ENCODE peak calls at places on chromosomes 11 and 22, in seven cellular contexts. One of them, this sample, is unnamed.

GRCh38 chr11:107928046-107928766 is at the start of gene RAB39A:
- DNase-seq in brain pericyte: peak
- DNase-seq in mesenchymal stem cell: peak
- DNase-seq in CD4-positive, alpha-beta T cell: peak
- DNase-seq in HFF-Myc: peak
- DNase-seq in GM12891: peak
- DNase-seq in ACHN: peak
- DNase-seq in this sample: peak

GRCh38 chr11:118923721-118924587 is 1.8 kb downstream of the BCL9L start:
- DNase-seq in brain pericyte: no peak
- DNase-seq in mesenchymal stem cell: no peak
- DNase-seq in CD4-positive, alpha-beta T cell: no peak
- DNase-seq in HFF-Myc: no peak
- DNase-seq in GM12891: no peak
- DNase-seq in ACHN: no peak
- DNase-seq in this sample: peak

GRCh38 chr11:123174196-123175183 is 20.6 kb downstream of the CLMP start:
- DNase-seq in brain pericyte: no peak
- DNase-seq in mesenchymal stem cell: peak
- DNase-seq in CD4-positive, alpha-beta T cell: no peak
- DNase-seq in HFF-Myc: peak
- DNase-seq in GM12891: no peak
- DNase-seq in ACHN: peak
- DNase-seq in this sample: peak

GRCh38 chr11:75737314-75737713 is 19.7 kb downstream of the MOGAT2 start:
- DNase-seq in brain pericyte: no peak
- DNase-seq in mesenchymal stem cell: no peak
- DNase-seq in CD4-positive, alpha-beta T cell: no peak
- DNase-seq in HFF-Myc: no peak
- DNase-seq in GM12891: no peak
- DNase-seq in ACHN: no peak
- DNase-seq in this sample: no peak

GRCh38 chr11:94325681-94326080 is 21.3 kb downstream of the IZUMO1R start:
- DNase-seq in brain pericyte: no peak
- DNase-seq in mesenchymal stem cell: no peak
- DNase-seq in CD4-positive, alpha-beta T cell: no peak
- DNase-seq in HFF-Myc: no peak
- DNase-seq in GM12891: peak
- DNase-seq in ACHN: peak
- DNase-seq in this sample: peak

GRCh38 chr22:30649430-30650007 is 13.9 kb downstream of the SLC35E4 start:
- DNase-seq in brain pericyte: no peak
- DNase-seq in mesenchymal stem cell: peak
- DNase-seq in CD4-positive, alpha-beta T cell: peak
- DNase-seq in HFF-Myc: peak
- DNase-seq in GM12891: peak
- DNase-seq in ACHN: peak
- DNase-seq in this sample: peak

GRCh38 chr11:95599959-95600586 is 189.5 kb downstream of the FAM76B start:
- DNase-seq in brain pericyte: no peak
- DNase-seq in mesenchymal stem cell: no peak
- DNase-seq in CD4-positive, alpha-beta T cell: no peak
- DNase-seq in HFF-Myc: no peak
- DNase-seq in GM12891: no peak
- DNase-seq in ACHN: no peak
- DNase-seq in this sample: no peak

GRCh38 chr22:47069270-47069669 is 306.8 kb downstream of the TBC1D22A start:
- DNase-seq in brain pericyte: no peak
- DNase-seq in mesenchymal stem cell: no peak
- DNase-seq in CD4-positive, alpha-beta T cell: no peak
- DNase-seq in HFF-Myc: no peak
- DNase-seq in GM12891: no peak
- DNase-seq in ACHN: no peak
- DNase-seq in this sample: no peak

GRCh38 chr11:115502636-115503082 is 1.6 kb downstream of the CADM1 start:
- DNase-seq in brain pericyte: no peak
- DNase-seq in mesenchymal stem cell: peak
- DNase-seq in CD4-positive, alpha-beta T cell: no peak
- DNase-seq in HFF-Myc: no peak
- DNase-seq in GM12891: no peak
- DNase-seq in ACHN: no peak
- DNase-seq in this sample: no peak

GRCh38 chr22:21047730-21048129 is 2.0 kb downstream of the LRRC74B start:
- DNase-seq in brain pericyte: no peak
- DNase-seq in mesenchymal stem cell: no peak
- DNase-seq in CD4-positive, alpha-beta T cell: no peak
- DNase-seq in HFF-Myc: no peak
- DNase-seq in GM12891: no peak
- DNase-seq in ACHN: no peak
- DNase-seq in this sample: no peak

GRCh38 chr11:2664886-2665746 is 34.7 kb downstream of the KCNQ1OT1 start:
- DNase-seq in brain pericyte: no peak
- DNase-seq in mesenchymal stem cell: no peak
- DNase-seq in CD4-positive, alpha-beta T cell: no peak
- DNase-seq in HFF-Myc: no peak
- DNase-seq in GM12891: no peak
- DNase-seq in ACHN: no peak
- DNase-seq in this sample: no peak

GRCh38 chr11:58921778-58922390 is 17.4 kb upstream of the GLYATL1 start:
- DNase-seq in brain pericyte: no peak
- DNase-seq in mesenchymal stem cell: no peak
- DNase-seq in CD4-positive, alpha-beta T cell: no peak
- DNase-seq in HFF-Myc: no peak
- DNase-seq in GM12891: no peak
- DNase-seq in ACHN: no peak
- DNase-seq in this sample: peak

GRCh38 chr11:44011797-44012196 is 36.0 kb upstream of the ACCSL start:
- DNase-seq in brain pericyte: no peak
- DNase-seq in mesenchymal stem cell: no peak
- DNase-seq in CD4-positive, alpha-beta T cell: no peak
- DNase-seq in HFF-Myc: no peak
- DNase-seq in GM12891: no peak
- DNase-seq in ACHN: no peak
- DNase-seq in this sample: no peak

GRCh38 chr22:46131151-46131587 is 19.2 kb upstream of the PPARA start:
- DNase-seq in brain pericyte: no peak
- DNase-seq in mesenchymal stem cell: no peak
- DNase-seq in CD4-positive, alpha-beta T cell: no peak
- DNase-seq in HFF-Myc: no peak
- DNase-seq in GM12891: no peak
- DNase-seq in ACHN: no peak
- DNase-seq in this sample: no peak

GRCh38 chr22:44338183-44338812 is 25.5 kb upstream of the SHISAL1 start:
- DNase-seq in brain pericyte: no peak
- DNase-seq in mesenchymal stem cell: no peak
- DNase-seq in CD4-positive, alpha-beta T cell: no peak
- DNase-seq in HFF-Myc: no peak
- DNase-seq in GM12891: no peak
- DNase-seq in ACHN: no peak
- DNase-seq in this sample: no peak

GRCh38 chr22:29480512-29481264 is 670 bp downstream of the NEFH start:
- DNase-seq in brain pericyte: peak
- DNase-seq in mesenchymal stem cell: peak
- DNase-seq in CD4-positive, alpha-beta T cell: no peak
- DNase-seq in HFF-Myc: no peak
- DNase-seq in GM12891: no peak
- DNase-seq in ACHN: no peak
- DNase-seq in this sample: peak

GRCh38 chr11:82927264-82927880 is 25.8 kb downstream of the DDIAS start:
- DNase-seq in brain pericyte: no peak
- DNase-seq in mesenchymal stem cell: peak
- DNase-seq in CD4-positive, alpha-beta T cell: peak
- DNase-seq in HFF-Myc: peak
- DNase-seq in GM12891: peak
- DNase-seq in ACHN: peak
- DNase-seq in this sample: peak

GRCh38 chr11:128814856-128815705 is 52.0 kb downstream of the KCNJ1 start:
- DNase-seq in brain pericyte: peak
- DNase-seq in mesenchymal stem cell: peak
- DNase-seq in CD4-positive, alpha-beta T cell: no peak
- DNase-seq in HFF-Myc: peak
- DNase-seq in GM12891: no peak
- DNase-seq in ACHN: no peak
- DNase-seq in this sample: peak

GRCh38 chr11:119590651-119591308 is 138.2 kb downstream of the NECTIN1 start:
- DNase-seq in brain pericyte: no peak
- DNase-seq in mesenchymal stem cell: no peak
- DNase-seq in CD4-positive, alpha-beta T cell: no peak
- DNase-seq in HFF-Myc: no peak
- DNase-seq in GM12891: no peak
- DNase-seq in ACHN: no peak
- DNase-seq in this sample: peak

GRCh38 chr11:60991457-60991856 is 20.0 kb downstream of the CD6 start:
- DNase-seq in brain pericyte: no peak
- DNase-seq in mesenchymal stem cell: no peak
- DNase-seq in CD4-positive, alpha-beta T cell: no peak
- DNase-seq in HFF-Myc: no peak
- DNase-seq in GM12891: no peak
- DNase-seq in ACHN: no peak
- DNase-seq in this sample: no peak

GRCh38 chr22:36971726-36972125 is 47.5 kb downstream of the TST start:
- DNase-seq in brain pericyte: no peak
- DNase-seq in mesenchymal stem cell: no peak
- DNase-seq in CD4-positive, alpha-beta T cell: no peak
- DNase-seq in HFF-Myc: no peak
- DNase-seq in GM12891: no peak
- DNase-seq in ACHN: no peak
- DNase-seq in this sample: no peak

GRCh38 chr11:76302707-76303395 is 78.1 kb downstream of the THAP12 start:
- DNase-seq in brain pericyte: no peak
- DNase-seq in mesenchymal stem cell: no peak
- DNase-seq in CD4-positive, alpha-beta T cell: no peak
- DNase-seq in HFF-Myc: no peak
- DNase-seq in GM12891: no peak
- DNase-seq in ACHN: no peak
- DNase-seq in this sample: no peak

GRCh38 chr11:8359521-8359920 is 95.8 kb upstream of the LMO1 start:
- DNase-seq in brain pericyte: no peak
- DNase-seq in mesenchymal stem cell: no peak
- DNase-seq in CD4-positive, alpha-beta T cell: no peak
- DNase-seq in HFF-Myc: no peak
- DNase-seq in GM12891: no peak
- DNase-seq in ACHN: no peak
- DNase-seq in this sample: no peak

GRCh38 chr11:9700105-9700801 is 36.4 kb downstream of the SWAP70 start:
- DNase-seq in brain pericyte: no peak
- DNase-seq in mesenchymal stem cell: no peak
- DNase-seq in CD4-positive, alpha-beta T cell: no peak
- DNase-seq in HFF-Myc: no peak
- DNase-seq in GM12891: no peak
- DNase-seq in ACHN: no peak
- DNase-seq in this sample: no peak

GRCh38 chr11:71131861-71132260 is 120.5 kb downstream of the SHANK2 start:
- DNase-seq in brain pericyte: no peak
- DNase-seq in mesenchymal stem cell: no peak
- DNase-seq in CD4-positive, alpha-beta T cell: no peak
- DNase-seq in HFF-Myc: no peak
- DNase-seq in GM12891: no peak
- DNase-seq in ACHN: no peak
- DNase-seq in this sample: no peak

GRCh38 chr22:40210814-40211213 is 33.1 kb downstream of the TNRC6B start:
- DNase-seq in brain pericyte: no peak
- DNase-seq in mesenchymal stem cell: no peak
- DNase-seq in CD4-positive, alpha-beta T cell: no peak
- DNase-seq in HFF-Myc: no peak
- DNase-seq in GM12891: peak
- DNase-seq in ACHN: no peak
- DNase-seq in this sample: no peak

GRCh38 chr11:67452141-67452952 is at the start of gene GPR152:
- DNase-seq in brain pericyte: no peak
- DNase-seq in mesenchymal stem cell: no peak
- DNase-seq in CD4-positive, alpha-beta T cell: no peak
- DNase-seq in HFF-Myc: no peak
- DNase-seq in GM12891: no peak
- DNase-seq in ACHN: no peak
- DNase-seq in this sample: no peak

GRCh38 chr22:20904980-20905355 is 12.2 kb upstream of the CRKL start:
- DNase-seq in brain pericyte: no peak
- DNase-seq in mesenchymal stem cell: no peak
- DNase-seq in CD4-positive, alpha-beta T cell: no peak
- DNase-seq in HFF-Myc: no peak
- DNase-seq in GM12891: no peak
- DNase-seq in ACHN: no peak
- DNase-seq in this sample: no peak

GRCh38 chr11:12216542-12217422 is 106.4 kb downstream of the MICAL2 start:
- DNase-seq in brain pericyte: no peak
- DNase-seq in mesenchymal stem cell: peak
- DNase-seq in CD4-positive, alpha-beta T cell: no peak
- DNase-seq in HFF-Myc: no peak
- DNase-seq in GM12891: no peak
- DNase-seq in ACHN: no peak
- DNase-seq in this sample: no peak

This sample was measured in hepatocyte.